ENCODE peak calls at places on chromosome 6, in ten cellular contexts. J is fibroblast of gingiva; V is stimulated activated CD4-positive, alpha-beta T cell treated with anti-CD3 and anti-CD28 coated beads, Interleukin-1b, Interleukin-23, amount 100 ng/mL, for 24 hours; H is amniotic stem cell; Z is hypothalamus; B is body of pancreas; I is nephron progenitor cell; F is stimulated activated CD8-positive, alpha-beta memory T cell treated with anti-CD3 and anti-CD28 coated beads, Interleukin-12 subunit alpha, Interleukin-12 subunit beta, amount 100 ng/mL, for 1 hour; G is fibroblast of mammary gland; Y is activated T-cell treated with anti-CD3 and anti-CD28 coated beads, Interleukin-2, amount 50 U/mL, for 72 hours. C is an unnamed sample.

GRCh38 chr6:106241498-106241897 is 84.1 kb downstream of the ATG5 start:
- DNase-seq in V (no peak), I (no peak), F (no peak), Z (no peak), H (no peak), J (no peak), G (no peak), B (no peak), Y (no peak), C (no peak)

GRCh38 chr6:43481075-43481474 is 3.7 kb downstream of the TJAP1 start:
- DNase-seq in F (no peak), Z (no peak), H (no peak), Y (peak), B (no peak), V (no peak), G (no peak), J (no peak), I (no peak), C (no peak)

GRCh38 chr6:122751291-122751690 is 28.2 kb upstream of the FABP7 start:
- DNase-seq in Z (no peak), Y (no peak), B (no peak), F (no peak), G (no peak), J (no peak), I (no peak), H (no peak), V (no peak), C (no peak)

GRCh38 chr6:25175216-25175615 is 104.0 kb upstream of the CARMIL1 start:
- DNase-seq in I (no peak), J (no peak), Y (no peak), B (no peak), H (no peak), G (no peak), Z (no peak), V (no peak), F (no peak), C (no peak)

GRCh38 chr6:129007819-129008218 is 124.9 kb downstream of the LAMA2 start:
- DNase-seq in J (no peak), B (no peak), F (no peak), Z (no peak), V (no peak), H (no peak), G (no peak), Y (no peak), I (no peak), C (no peak)

GRCh38 chr6:115362234-115362633 is 698.5 kb downstream of the FRK start:
- DNase-seq in J (no peak), Y (no peak), V (no peak), Z (no peak), B (no peak), H (no peak), F (no peak), G (no peak), I (no peak), C (no peak)

GRCh38 chr6:98824907-98825601 is 9.3 kb upstream of the POU3F2 start:
- DNase-seq in Y (no peak), F (no peak), V (no peak), I (peak), B (no peak), Z (no peak), H (no peak), G (no peak), J (no peak), C (no peak)

GRCh38 chr6:3231213-3232016 is 4.0 kb upstream of the TUBB2B start:
- DNase-seq in V (no peak), B (peak), Y (no peak), H (peak), J (peak), F (no peak), Z (peak), G (peak), I (peak), C (no peak)

GRCh38 chr6:34241351-34242215 is 4.9 kb downstream of the HMGA1 start:
- DNase-seq in I (no peak), Y (no peak), Z (no peak), V (no peak), B (no peak), J (no peak), H (no peak), G (no peak), F (no peak), C (no peak)